ENCODE peak calls at places on chromosomes 2 and 18, in nine cellular contexts. G, B, S, J, X, L, Y, E and I are unnamed samples.

GRCh38 chr2:99183025-99183424 is 2.0 kb downstream of the MRPL30 start:
- DNase-seq in G (no peak), B (no peak), S (no peak), J (no peak), X (no peak), L (no peak), Y (no peak), E (no peak), I (no peak)

GRCh38 chr18:24786027-24786426 is 325.6 kb downstream of the HRH4 start:
- DNase-seq in G (no peak), B (no peak), S (no peak), J (no peak), X (peak), L (no peak), Y (no peak), E (no peak), I (no peak)

GRCh38 chr2:160417745-160418397 is 75.7 kb downstream of the RBMS1 start:
- DNase-seq in G (no peak), B (no peak), S (peak), J (no peak), X (peak), L (no peak), Y (peak), E (peak), I (no peak)

GRCh38 chr18:52694804-52695203 is 354.8 kb downstream of the DCC start:
- DNase-seq in G (no peak), B (peak), S (no peak), J (no peak), X (no peak), L (no peak), Y (peak), E (peak), I (peak)

GRCh38 chr2:31675485-31675901 is 94.8 kb upstream of the SRD5A2 start:
- DNase-seq in G (no peak), B (no peak), S (no peak), J (no peak), X (no peak), L (no peak), Y (no peak), E (no peak), I (no peak)

GRCh38 chr2:215982465-215982875 is 30.9 kb downstream of the MREG start:
- DNase-seq in G (no peak), B (peak), S (peak), J (no peak), X (no peak), L (peak), Y (no peak), E (peak), I (peak)

GRCh38 chr2:162465430-162465829 is 121.5 kb downstream of the GCA start:
- DNase-seq in G (no peak), B (no peak), S (no peak), J (no peak), X (peak), L (peak), Y (no peak), E (no peak), I (no peak)

GRCh38 chr2:178829299-178829698 is 22.1 kb upstream of the TTN start:
- DNase-seq in G (no peak), B (no peak), S (no peak), J (no peak), X (peak), L (no peak), Y (peak), E (peak), I (no peak)

GRCh38 chr2:121151311-121152109 is 133.5 kb downstream of the TFCP2L1 start:
- DNase-seq in G (peak), B (no peak), S (no peak), J (no peak), X (no peak), L (peak), Y (no peak), E (no peak), I (no peak)

GRCh38 chr18:28248653-28249052 is 71.7 kb upstream of the CDH2 start:
- DNase-seq in G (no peak), B (no peak), S (no peak), J (no peak), X (no peak), L (no peak), Y (no peak), E (no peak), I (no peak)

GRCh38 chr2:120658285-120659158 is 77.1 kb upstream of the GLI2 start:
- DNase-seq in G (no peak), B (no peak), S (no peak), J (no peak), X (no peak), L (no peak), Y (peak), E (no peak), I (no peak)

GRCh38 chr2:164868563-164869419 is 27.2 kb upstream of the COBLL1 start:
- DNase-seq in G (no peak), B (no peak), S (no peak), J (no peak), X (peak), L (no peak), Y (no peak), E (no peak), I (no peak)

GRCh38 chr18:68417826-68418225 is 297.1 kb downstream of the TMX3 start:
- DNase-seq in G (no peak), B (no peak), S (no peak), J (no peak), X (no peak), L (no peak), Y (peak), E (peak), I (no peak)

GRCh38 chr2:667332-668000 is 9.7 kb downstream of the TMEM18 start:
- DNase-seq in G (no peak), B (peak), S (peak), J (no peak), X (peak), L (peak), Y (peak), E (peak), I (no peak)

GRCh38 chr2:23235292-23235691 is 149.7 kb upstream of the KLHL29 start:
- DNase-seq in G (no peak), B (no peak), S (no peak), J (no peak), X (no peak), L (no peak), Y (no peak), E (no peak), I (no peak)

GRCh38 chr18:48544116-48544515 is 5.3 kb downstream of the CTIF start:
- DNase-seq in G (no peak), B (no peak), S (no peak), J (no peak), X (no peak), L (no peak), Y (no peak), E (no peak), I (no peak)

DNA sequence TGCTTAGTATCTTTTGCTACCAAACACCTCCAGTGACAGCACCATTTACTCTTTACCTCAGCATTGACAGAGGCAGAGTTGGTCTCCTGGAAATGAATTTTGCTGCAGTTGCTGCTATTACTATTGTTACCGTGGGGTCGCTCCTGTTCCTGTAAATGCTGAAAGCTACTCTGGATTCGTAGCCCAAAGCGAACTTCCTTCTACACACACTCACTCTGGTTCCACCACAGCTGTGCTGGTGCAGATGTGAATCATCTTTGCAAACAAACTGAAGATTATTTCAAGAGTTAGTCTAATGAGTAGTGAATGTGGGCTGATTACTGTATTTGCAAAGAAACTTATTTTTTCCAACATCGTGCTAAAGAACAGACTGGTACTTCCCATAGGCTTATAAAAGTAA is 303.9 kb downstream of the LPIN1 start:
- DNase-seq in G (no peak), B (peak), S (peak), J (no peak), X (no peak), L (peak), Y (peak), E (peak), I (no peak)
- TF ChIP-seq CTCF in G (no peak), B (peak), S (peak), J (no peak), X (no peak), L (no peak), Y (no peak), E (peak), I (no peak)

GRCh38 chr2:142582317-142582716 is 295.1 kb upstream of the KYNU start:
- DNase-seq in G (no peak), B (no peak), S (no peak), J (no peak), X (no peak), L (no peak), Y (no peak), E (no peak), I (no peak)
- TF ChIP-seq CTCF in G (no peak), B (peak), S (no peak), J (no peak), X (no peak), L (no peak), Y (no peak), E (no peak), I (no peak)

GRCh38 chr2:64609229-64609994 is 44.3 kb downstream of the SERTAD2 start:
- DNase-seq in G (peak), B (peak), S (no peak), J (peak), X (peak), L (no peak), Y (peak), E (peak), I (peak)
- TF ChIP-seq CTCF in G (peak), B (peak), S (no peak), J (peak), X (peak), L (peak), Y (no peak), E (no peak), I (peak)

GRCh38 chr2:112584134-112584890 is at the start of gene CHCHD5:
- DNase-seq in G (peak), B (peak), S (peak), J (peak), X (peak), L (peak), Y (peak), E (peak), I (peak)
- TF ChIP-seq CTCF in G (peak), B (no peak), S (peak), J (peak), X (no peak), L (no peak), Y (no peak), E (no peak), I (no peak)